ENCODE peak calls at places on chromosome 2, in four cellular contexts. W is stomach, V is K562, P is small intestine. L is an unnamed sample.

GRCh38 chr2:129738799-129739198 is 240.7 kb upstream of the RAB6C start:
- DNase-seq in P (no peak), W (no peak), V (no peak), L (no peak)

GRCh38 chr2:23375448-23375847 is 9.5 kb upstream of the KLHL29 start:
- DNase-seq in W (no peak), V (peak; percentile 45), P (peak; percentile 27), L (no peak)

GRCh38 chr2:122236152-122236892 is 480.9 kb downstream of the TSN start:
- DNase-seq in P (no peak), W (no peak), V (no peak), L (peak; percentile 89)

GRCh38 chr2:66301073-66301766 is 133.7 kb upstream of the MEIS1 start:
- DNase-seq in W (no peak), V (no peak), P (no peak), L (peak; percentile 71)

GRCh38 chr2:64769392-64770044 is 115.8 kb upstream of the SERTAD2 start:
- DNase-seq in V (no peak), P (peak; percentile 73), W (no peak), L (no peak)

GRCh38 chr2:241036397-241036963 is 38.1 kb downstream of the SNED1 start:
- DNase-seq in P (peak; percentile 13), V (peak; percentile 71), W (peak; percentile 62), L (no peak)

GRCh38 chr2:241156997-241157441 is 6.8 kb downstream of the PPP1R7 start:
- DNase-seq in W (no peak), V (no peak), P (no peak), L (no peak)

GRCh38 chr2:84247532-84247931 is 211.5 kb downstream of the SUCLG1 start:
- DNase-seq in W (no peak), P (no peak), V (no peak), L (no peak)

GRCh38 chr2:74053959-74054715 is 69.4 kb downstream of the TET3 start:
- DNase-seq in V (no peak), P (no peak), W (no peak), L (no peak)

GRCh38 chr2:76197842-76198448 is 487.2 kb upstream of the GCFC2 start:
- DNase-seq in P (peak; percentile 63), W (peak; percentile 64), V (peak; percentile 11), L (no peak)

GRCh38 chr2:112712903-112713584 is 7.8 kb upstream of the NT5DC4 start:
- DNase-seq in P (no peak), V (peak; percentile 75), W (no peak), L (no peak)

GRCh38 chr2:5391361-5391760 is 300.8 kb upstream of the SOX11 start:
- DNase-seq in W (no peak), P (no peak), V (no peak), L (no peak)

DNA sequence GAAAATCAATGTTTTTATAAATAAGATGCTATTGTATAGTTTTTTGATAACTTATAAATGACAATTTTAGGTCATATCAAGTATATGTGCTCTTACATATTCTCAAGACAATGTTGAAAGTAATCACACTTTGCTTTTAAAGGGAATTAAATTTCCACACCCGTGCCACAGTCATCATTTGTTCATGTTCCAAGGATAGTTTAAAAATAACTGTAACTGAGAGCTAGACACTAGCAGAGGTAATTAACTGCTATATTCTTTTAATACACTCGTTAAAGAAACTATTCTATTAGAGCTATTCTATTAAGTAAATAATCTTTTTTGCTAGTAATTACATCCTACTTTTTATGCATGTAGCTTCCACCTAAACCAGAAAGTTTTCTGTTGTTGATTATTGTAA is 18.0 kb downstream of the GEN1 start:
- DNase-seq in W (no peak), P (no peak), V (no peak), L (no peak)
- H3K36me3 ChIP-seq in W (no peaks in the 10 kb centered on the region), P (no peaks in the 10 kb centered on the region), V (peaks cover 76% of the 10 kb centered on the region), L (peaks cover 4% of the 10 kb centered on the region)

GRCh38 chr2:12534646-12535263 is 182.0 kb upstream of the TRIB2 start:
- DNase-seq in P (no peak), W (no peak), V (no peak), L (no peak)
- H3K9me3 ChIP-seq in P (no peaks in the 10 kb centered on the region), W (no peaks in the 10 kb centered on the region), V (no peaks in the 10 kb centered on the region), L (no peaks in the 10 kb centered on the region)

DNA sequence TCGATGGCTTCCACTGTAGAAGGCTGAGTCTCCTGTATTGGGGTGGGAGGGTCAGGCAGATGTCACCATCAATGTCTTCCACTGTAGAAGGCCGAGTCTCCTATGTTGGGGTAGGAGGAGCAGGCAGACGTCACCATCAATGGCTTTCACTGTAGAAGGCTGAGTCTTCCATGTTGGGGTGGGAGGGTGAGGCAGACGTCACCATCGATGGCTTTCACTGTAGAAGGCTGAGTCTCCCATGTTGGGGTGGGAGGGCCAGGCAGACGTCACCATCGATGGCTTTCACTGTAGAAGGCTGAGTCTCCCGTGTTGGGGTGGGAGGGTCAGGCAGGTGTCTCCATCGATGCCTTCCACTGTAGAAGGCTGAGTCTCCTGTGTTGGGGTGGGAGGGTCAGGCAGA is 117.5 kb upstream of the TPO start:
- DNase-seq in P (no peak), V (no peak), W (no peak), L (no peak)
- H3K4me3 ChIP-seq in P (no peak overlapping the region), V (no peak overlapping the region), W (no peak overlapping the region), L (no peak overlapping the region)

GRCh38 chr2:200471324-200471848 is 38.5 kb downstream of the KCTD18 start:
- DNase-seq in V (peak; percentile 39), P (peak; percentile 51), W (no peak), L (no peak)
- H3K36me3 ChIP-seq in V (no peaks in the 10 kb centered on the region), P (peaks cover 14% of the 10 kb centered on the region), W (peaks cover 13% of the 10 kb centered on the region), L (peaks cover 87% of the 10 kb centered on the region)

GRCh38 chr2:6841537-6842287 is 24.0 kb downstream of the CMPK2 start:
- DNase-seq in P (no peak), V (no peak), W (no peak), L (no peak)
- H3K9me3 ChIP-seq in P (peaks cover 2% of the 10 kb centered on the region), V (peaks cover 36% of the 10 kb centered on the region), W (peaks cover 74% of the 10 kb centered on the region), L (peaks cover 68% of the 10 kb centered on the region)